ENCODE peak calls at places on chromosomes 3 and 15, in four cellular contexts. One of them, this sample, is unnamed.

GRCh38 chr3:14253022-14253761 is 74.6 kb downstream of the LSM3 start:
- DNase-seq in H7: no peak
- DNase-seq in lung: no peak
- DNase-seq in pancreas: no peak
- DNase-seq in this sample: peak; percentile 80

GRCh38 chr3:64915778-64916177 is 228.0 kb upstream of the ADAMTS9 start:
- DNase-seq in H7: no peak
- DNase-seq in lung: no peak
- DNase-seq in pancreas: no peak
- DNase-seq in this sample: no peak

GRCh38 chr3:42702066-42702951 is at the start of gene HHATL:
- DNase-seq in H7: peak; percentile 73
- DNase-seq in lung: no peak
- DNase-seq in pancreas: no peak
- DNase-seq in this sample: no peak

GRCh38 chr3:64988188-64988587 is 300.4 kb upstream of the ADAMTS9 start:
- DNase-seq in H7: no peak
- DNase-seq in lung: no peak
- DNase-seq in pancreas: no peak
- DNase-seq in this sample: no peak

GRCh38 chr3:159534496-159534895 is 454.1 kb upstream of the IL12A start:
- DNase-seq in H7: no peak
- DNase-seq in lung: no peak
- DNase-seq in pancreas: no peak
- DNase-seq in this sample: no peak

GRCh38 chr3:270688-271087 is 74.1 kb downstream of the CHL1 start:
- DNase-seq in H7: no peak
- DNase-seq in lung: no peak
- DNase-seq in pancreas: no peak
- DNase-seq in this sample: no peak

GRCh38 chr3:5197470-5198312 is 10.2 kb downstream of the EDEM1 start:
- DNase-seq in H7: no peak
- DNase-seq in lung: no peak
- DNase-seq in pancreas: no peak
- DNase-seq in this sample: peak; percentile 26

GRCh38 chr3:136070334-136070733 is 104.8 kb downstream of the PPP2R3A start:
- DNase-seq in H7: no peak
- DNase-seq in lung: no peak
- DNase-seq in pancreas: no peak
- DNase-seq in this sample: peak; percentile 84

GRCh38 chr3:102885289-102885688 is 450.5 kb downstream of the ZPLD1 start:
- DNase-seq in H7: no peak
- DNase-seq in lung: no peak
- DNase-seq in pancreas: no peak
- DNase-seq in this sample: no peak

GRCh38 chr3:107660316-107660976 is 137.7 kb downstream of the BBX start:
- DNase-seq in H7: no peak
- DNase-seq in lung: no peak
- DNase-seq in pancreas: no peak
- DNase-seq in this sample: no peak

GRCh38 chr3:23263796-23264195 is 60.7 kb downstream of the UBE2E2 start:
- DNase-seq in H7: no peak
- DNase-seq in lung: no peak
- DNase-seq in pancreas: no peak
- DNase-seq in this sample: peak; percentile 78

GRCh38 chr15:82952156-82953081 is at the start of gene HOMER2:
- DNase-seq in H7: peak; percentile 88
- DNase-seq in lung: peak; percentile 50
- DNase-seq in pancreas: peak; percentile 86
- DNase-seq in this sample: peak; percentile 13

GRCh38 chr3:159839561-159840379 is 148.9 kb upstream of the IL12A start:
- DNase-seq in H7: peak; percentile 80
- DNase-seq in lung: no peak
- DNase-seq in pancreas: peak; percentile 4
- DNase-seq in this sample: peak; percentile 44

GRCh38 chr15:67067161-67067853 is 1.9 kb downstream of the SMAD3 start:
- DNase-seq in H7: peak; percentile 69
- DNase-seq in lung: no peak
- DNase-seq in pancreas: no peak
- DNase-seq in this sample: no peak

GRCh38 chr3:46705751-46706572 is 4.8 kb downstream of the TMIE start:
- DNase-seq in H7: no peak
- DNase-seq in lung: no peak
- DNase-seq in pancreas: no peak
- DNase-seq in this sample: peak; percentile 40

GRCh38 chr3:53375019-53375418 is 27.7 kb upstream of the DCP1A start:
- DNase-seq in H7: peak; percentile 79
- DNase-seq in lung: peak; percentile 70
- DNase-seq in pancreas: peak; percentile 49
- DNase-seq in this sample: no peak

GRCh38 chr15:56076651-56077050 is 83.2 kb upstream of the NEDD4 start:
- DNase-seq in H7: no peak
- DNase-seq in lung: no peak
- DNase-seq in pancreas: no peak
- DNase-seq in this sample: no peak

GRCh38 chr3:155110021-155110420 is 29.9 kb downstream of the MME start:
- DNase-seq in H7: no peak
- DNase-seq in lung: no peak
- DNase-seq in pancreas: no peak
- DNase-seq in this sample: no peak

GRCh38 chr15:30984542-30984941 is 6.9 kb downstream of the MTMR10 start:
- DNase-seq in H7: no peak
- DNase-seq in lung: no peak
- DNase-seq in pancreas: no peak
- DNase-seq in this sample: no peak

GRCh38 chr3:133238015-133238414 is 161.8 kb upstream of the BFSP2 start:
- DNase-seq in H7: no peak
- DNase-seq in lung: no peak
- DNase-seq in pancreas: no peak
- DNase-seq in this sample: peak; percentile 59

GRCh38 chr3:43699864-43700263 is 9.1 kb downstream of the ABHD5 start:
- DNase-seq in H7: peak; percentile 38
- DNase-seq in lung: no peak
- DNase-seq in pancreas: no peak
- DNase-seq in this sample: no peak

GRCh38 chr3:151382671-151383070 is 1.9 kb downstream of the P2RY12 start:
- DNase-seq in H7: no peak
- DNase-seq in lung: no peak
- DNase-seq in pancreas: no peak
- DNase-seq in this sample: no peak

GRCh38 chr15:57344282-57344681 is 32.0 kb upstream of the CGNL1 start:
- DNase-seq in H7: no peak
- DNase-seq in lung: no peak
- DNase-seq in pancreas: no peak
- DNase-seq in this sample: no peak

GRCh38 chr3:3196148-3196861 is 16.8 kb upstream of the CRBN start:
- DNase-seq in H7: peak; percentile 13
- DNase-seq in lung: no peak
- DNase-seq in pancreas: no peak
- DNase-seq in this sample: no peak

GRCh38 chr15:53978248-53978906 is at the start of gene UNC13C:
- DNase-seq in H7: peak; percentile 47
- DNase-seq in lung: no peak
- DNase-seq in pancreas: peak; percentile 2
- DNase-seq in this sample: no peak

GRCh38 chr3:50303038-50303815 is at the start of gene HYAL1:
- DNase-seq in H7: peak; percentile 98
- DNase-seq in lung: peak; percentile 90
- DNase-seq in pancreas: peak; percentile 63
- DNase-seq in this sample: no peak

GRCh38 chr3:194487289-194488006 is 646 bp upstream of the ATP13A3 start:
- DNase-seq in H7: peak; percentile 53
- DNase-seq in lung: peak; percentile 48
- DNase-seq in pancreas: peak; percentile 17
- DNase-seq in this sample: no peak

GRCh38 chr3:49787182-49787464 is 781 bp upstream of the IP6K1 start:
- DNase-seq in H7: no peak
- DNase-seq in lung: no peak
- DNase-seq in pancreas: no peak
- DNase-seq in this sample: no peak

GRCh38 chr3:133804896-133805295 is 719 bp upstream of the SRPRB start:
- DNase-seq in H7: no peak
- DNase-seq in lung: no peak
- DNase-seq in pancreas: no peak
- DNase-seq in this sample: no peak

GRCh38 chr15:52857937-52858336 is 67.8 kb upstream of the ONECUT1 start:
- DNase-seq in H7: no peak
- DNase-seq in lung: no peak
- DNase-seq in pancreas: no peak
- DNase-seq in this sample: peak; percentile 1

GRCh38 chr15:75929799-75930565 is 26.3 kb downstream of the FBXO22 start:
- DNase-seq in H7: no peak
- DNase-seq in lung: no peak
- DNase-seq in pancreas: no peak
- DNase-seq in this sample: no peak

GRCh38 chr15:70768247-70768883 is 5.0 kb upstream of the UACA start:
- DNase-seq in H7: no peak
- DNase-seq in lung: no peak
- DNase-seq in pancreas: no peak
- DNase-seq in this sample: no peak

DNA sequence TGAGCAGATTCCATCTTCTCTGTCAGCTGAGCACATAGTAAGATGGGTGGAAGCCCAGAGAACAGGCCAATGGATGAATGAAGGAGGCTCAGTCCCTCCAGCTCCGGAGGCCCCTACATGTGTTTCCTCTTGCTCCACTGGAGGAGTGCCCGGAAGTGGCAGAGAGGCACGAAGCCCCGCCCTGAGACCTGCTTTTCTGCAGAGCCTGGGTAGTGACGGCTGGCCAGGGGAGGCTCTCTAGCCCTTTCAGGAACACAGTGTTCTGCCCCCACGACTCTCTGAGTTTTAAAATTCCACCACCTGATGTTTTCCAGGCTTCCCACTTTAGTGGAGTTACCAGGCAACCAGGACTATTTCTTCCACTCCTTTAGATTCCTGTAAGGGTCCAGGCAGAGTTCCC is 149.4 kb upstream of the SLC6A11 start:
- DNase-seq in H7: peak; percentile 33
- DNase-seq in lung: no peak
- DNase-seq in pancreas: no peak
- DNase-seq in this sample: no peak
- H3K27me3 ChIP-seq in H7: no peaks in the 10 kb centered on the region
- H3K27me3 ChIP-seq in lung: no peaks in the 10 kb centered on the region
- H3K27me3 ChIP-seq in pancreas: no peaks in the 10 kb centered on the region
- H3K27me3 ChIP-seq in this sample: peaks cover 26% of the 10 kb centered on the region

GRCh38 chr15:60574801-60575631 is 96.1 kb upstream of the ICE2 start:
- DNase-seq in H7: no peak
- DNase-seq in lung: no peak
- DNase-seq in pancreas: no peak
- DNase-seq in this sample: no peak
- H3K27me3 ChIP-seq in H7: no peaks in the 10 kb centered on the region
- H3K27me3 ChIP-seq in lung: no peaks in the 10 kb centered on the region
- H3K27me3 ChIP-seq in pancreas: no peaks in the 10 kb centered on the region
- H3K27me3 ChIP-seq in this sample: peaks cover 10% of the 10 kb centered on the region

GRCh38 chr15:65373163-65373651 is 4.6 kb downstream of the IGDCC3 start:
- DNase-seq in H7: peak; percentile 23
- DNase-seq in lung: no peak
- DNase-seq in pancreas: no peak
- DNase-seq in this sample: no peak

GRCh38 chr15:65372787-65373067 is 5.1 kb downstream of the IGDCC3 start:
- DNase-seq in H7: peak; percentile 18
- DNase-seq in lung: no peak
- DNase-seq in pancreas: no peak
- DNase-seq in this sample: no peak

GRCh38 chr15:65375871-65376552 is 1.8 kb downstream of the IGDCC3 start:
- DNase-seq in H7: peak; percentile 32
- DNase-seq in lung: no peak
- DNase-seq in pancreas: no peak
- DNase-seq in this sample: no peak

GRCh38 chr15:65374831-65375401 is 2.9 kb downstream of the IGDCC3 start:
- DNase-seq in H7: no peak
- DNase-seq in lung: no peak
- DNase-seq in pancreas: no peak
- DNase-seq in this sample: no peak

GRCh38 chr15:65374334-65374733 is 3.5 kb downstream of the IGDCC3 start:
- DNase-seq in H7: no peak
- DNase-seq in lung: no peak
- DNase-seq in pancreas: no peak
- DNase-seq in this sample: no peak
- H3K27me3 ChIP-seq in H7: peaks cover 15% of the 10 kb centered on the region
- H3K27me3 ChIP-seq in lung: no peaks in the 10 kb centered on the region
- H3K27me3 ChIP-seq in pancreas: no peaks in the 10 kb centered on the region
- H3K27me3 ChIP-seq in this sample: peaks cover 43% of the 10 kb centered on the region

GRCh38 chr15:45134046-45134445 is 4.3 kb downstream of the DUOX1 start:
- DNase-seq in H7: peak; percentile 22
- DNase-seq in lung: no peak
- DNase-seq in pancreas: no peak
- DNase-seq in this sample: no peak

GRCh38 chr15:45134682-45135604 is 5.1 kb downstream of the DUOX1 start:
- DNase-seq in H7: peak; percentile 80
- DNase-seq in lung: no peak
- DNase-seq in pancreas: peak; percentile 37
- DNase-seq in this sample: no peak

GRCh38 chr15:45132844-45133560 is 3.2 kb downstream of the DUOX1 start:
- DNase-seq in H7: peak; percentile 19
- DNase-seq in lung: no peak
- DNase-seq in pancreas: no peak
- DNase-seq in this sample: no peak

GRCh38 chr15:45131510-45131909 is 1.7 kb downstream of the DUOX1 start:
- DNase-seq in H7: no peak
- DNase-seq in lung: no peak
- DNase-seq in pancreas: no peak
- DNase-seq in this sample: no peak

GRCh38 chr15:45133561-45133920 is 3.7 kb downstream of the DUOX1 start:
- DNase-seq in H7: peak; percentile 17
- DNase-seq in lung: peak; percentile 66
- DNase-seq in pancreas: no peak
- DNase-seq in this sample: no peak
- H3K27me3 ChIP-seq in H7: peaks cover 83% of the 10 kb centered on the region
- H3K27me3 ChIP-seq in lung: no peaks in the 10 kb centered on the region
- H3K27me3 ChIP-seq in pancreas: no peaks in the 10 kb centered on the region
- H3K27me3 ChIP-seq in this sample: peaks cover 60% of the 10 kb centered on the region

This sample was measured in astrocyte.